ENCODE peak calls at places on chromosomes 2 and 18, in five cellular contexts. Q is breast epithelium; P is NCI-H1105; O is activated naive CD4-positive, alpha-beta T cell treated with anti-CD3 and anti-CD28 coated beads for 36 hours; F is effector memory CD4-positive, alpha-beta T cell. R is an unnamed sample.

GRCh38 chr2:112001942-112002341 is 53.1 kb upstream of the TMEM87B start:
- DNase-seq in Q (no peak), P (no peak), O (no peak), F (no peak), R (no peak)

GRCh38 chr2:109089602-109090300 is 39.3 kb upstream of the SH3RF3 start:
- DNase-seq in Q (no peak), P (no peak), O (no peak), F (no peak), R (no peak)

GRCh38 chr2:55103039-55103438 is 52.8 kb upstream of the RTN4 start:
- DNase-seq in Q (no peak), P (no peak), O (no peak), F (no peak), R (no peak)

GRCh38 chr2:79855264-79856006 is 342.6 kb downstream of the CTNNA2 start:
- DNase-seq in Q (no peak), P (no peak), O (no peak), F (no peak), R (no peak)

GRCh38 chr18:41576643-41577042 is 378.4 kb upstream of the PIK3C3 start:
- DNase-seq in Q (no peak), P (no peak), O (no peak), F (no peak), R (no peak)

GRCh38 chr2:60553496-60553991 is at the start of gene BCL11A:
- DNase-seq in Q (no peak), P (peak; percentile 31), O (no peak), F (no peak), R (peak; percentile 85)

GRCh38 chr18:79588636-79589481 is 90.7 kb upstream of the CTDP1 start:
- DNase-seq in Q (peak; percentile 71), P (peak; percentile 11), O (no peak), F (no peak), R (peak; percentile 84)

GRCh38 chr2:73295751-73296400 is 2.5 kb upstream of the EGR4 start:
- DNase-seq in Q (no peak), P (no peak), O (no peak), F (no peak), R (no peak)

GRCh38 chr2:154638768-154639167 is 59.7 kb upstream of the KCNJ3 start:
- DNase-seq in Q (no peak), P (no peak), O (no peak), F (no peak), R (no peak)

GRCh38 chr2:20650412-20650879 is 452 bp downstream of the HS1BP3 start:
- DNase-seq in Q (no peak), P (peak; percentile 43), O (peak; percentile 23), F (peak; percentile 23), R (no peak)

GRCh38 chr18:9539283-9539682 is 64.0 kb downstream of the RALBP1 start:
- DNase-seq in Q (no peak), P (no peak), O (no peak), F (no peak), R (peak; percentile 75)

GRCh38 chr2:8462280-8462679 is 219.6 kb upstream of the ID2 start:
- DNase-seq in Q (no peak), P (no peak), O (no peak), F (no peak), R (no peak)

GRCh38 chr2:138537170-138537915 is 35.8 kb downstream of the SPOPL start:
- DNase-seq in Q (no peak), P (no peak), O (no peak), F (no peak), R (no peak)

GRCh38 chr2:196334710-196335109 is 163.3 kb upstream of the STK17B start:
- DNase-seq in Q (no peak), P (no peak), O (no peak), F (no peak), R (no peak)

GRCh38 chr2:71749671-71750101 is 296.3 kb downstream of the DYSF start:
- DNase-seq in Q (no peak), P (no peak), O (no peak), F (no peak), R (no peak)

GRCh38 chr2:187542123-187542522 is 12.1 kb downstream of the TFPI start:
- DNase-seq in Q (no peak), P (no peak), O (no peak), F (no peak), R (no peak)

GRCh38 chr2:150483532-150483931 is 3.9 kb downstream of the RND3 start:
- DNase-seq in Q (no peak), P (no peak), O (no peak), F (no peak), R (no peak)

GRCh38 chr18:5414546-5414945 is 119.0 kb upstream of the ZBTB14 start:
- DNase-seq in Q (no peak), P (no peak), O (no peak), F (no peak), R (no peak)

GRCh38 chr2:150674283-150674682 is 186.8 kb upstream of the RND3 start:
- DNase-seq in Q (no peak), P (no peak), O (no peak), F (no peak), R (no peak)

GRCh38 chr18:14086459-14087231 is 45.6 kb downstream of the ZNF519 start:
- DNase-seq in Q (no peak), P (peak; percentile 48), O (peak; percentile 22), F (no peak), R (peak; percentile 4)

GRCh38 chr2:175154670-175155082 is 13.3 kb downstream of the ATF2 start:
- DNase-seq in Q (no peak), P (no peak), O (peak; percentile 8), F (no peak), R (peak; percentile 43)

GRCh38 chr2:176507736-176508135 is 238.5 kb downstream of the MTX2 start:
- DNase-seq in Q (no peak), P (no peak), O (no peak), F (no peak), R (no peak)

GRCh38 chr2:151852260-151853069 is 24.2 kb upstream of the ARL5A start:
- DNase-seq in Q (no peak), P (no peak), O (no peak), F (no peak), R (no peak)

GRCh38 chr2:74991977-74992376 is 33.5 kb downstream of the POLE4 start:
- DNase-seq in Q (no peak), P (no peak), O (no peak), F (no peak), R (peak; percentile 34)

GRCh38 chr2:1790473-1790872 is 46.2 kb upstream of the PXDN start:
- DNase-seq in Q (no peak), P (no peak), O (no peak), F (no peak), R (no peak)

GRCh38 chr2:36915627-36916026 is 50.7 kb downstream of the STRN start:
- DNase-seq in Q (no peak), P (no peak), O (no peak), F (no peak), R (no peak)

GRCh38 chr2:62306751-62307468 is 111.0 kb downstream of the B3GNT2 start:
- DNase-seq in Q (peak; percentile 71), P (no peak), O (peak; percentile 73), F (peak; percentile 24), R (no peak)

GRCh38 chr2:237532225-237532624 is 34.1 kb upstream of the PRLH start:
- DNase-seq in Q (no peak), P (no peak), O (no peak), F (no peak), R (no peak)

GRCh38 chr2:226137201-226137811 is 662.3 kb downstream of the IRS1 start:
- DNase-seq in Q (no peak), P (no peak), O (no peak), F (no peak), R (no peak)

GRCh38 chr2:176122633-176123482 is at the start of gene HOXD9:
- DNase-seq in Q (no peak), P (peak; percentile 91), O (peak; percentile 42), F (no peak), R (no peak)

GRCh38 chr2:73385486-73386341 is at the start of gene ALMS1:
- DNase-seq in Q (peak; percentile 77), P (peak; percentile 89), O (peak; percentile 91), F (peak; percentile 82), R (peak; percentile 64)